ENCODE peak calls at places on chromosomes 3 and 15, in five cellular contexts. N is progenitor cell of endocrine pancreas, B is left lung, S is heart right ventricle, V is OCI-LY7. H is an unnamed sample.
A peak's percentile ranks its signal among the peaks of the same experiment; 100 is the strongest.

GRCh38 chr3:197802505-197803459 is 11.7 kb downstream of the LRCH3 start:
- DNase-seq in V (peak; percentile 24), S (no peak), B (no peak), N (no peak), H (no peak)

GRCh38 chr3:3726549-3726948 is 72.7 kb upstream of the LRRN1 start:
- DNase-seq in B (no peak), N (no peak), S (no peak), V (no peak), H (no peak)

GRCh38 chr15:40289140-40289775 is 6.4 kb upstream of the ANKRD63 start:
- DNase-seq in S (no peak), V (no peak), B (peak; percentile 27), N (no peak), H (no peak)

GRCh38 chr3:193910886-193911738 is 224.8 kb upstream of the HES1 start:
- DNase-seq in S (no peak), V (no peak), B (no peak), N (no peak), H (no peak)

GRCh38 chr3:64902991-64903390 is 215.2 kb upstream of the ADAMTS9 start:
- DNase-seq in V (no peak), N (no peak), S (no peak), B (no peak), H (no peak)

GRCh38 chr15:57551717-57552677 is 39.7 kb upstream of the MYZAP start:
- DNase-seq in V (no peak), S (peak; percentile 66), B (no peak), N (no peak), H (no peak)

GRCh38 chr3:24963762-24964625 is 464.1 kb upstream of the RARB start:
- DNase-seq in V (peak; percentile 5), B (no peak), S (no peak), N (no peak), H (no peak)

GRCh38 chr3:72855001-72855400 is 6.8 kb upstream of the SHQ1 start:
- DNase-seq in S (no peak), B (no peak), V (no peak), N (no peak), H (no peak)

GRCh38 chr3:143099690-143100089 is 19.9 kb upstream of the CHST2 start:
- DNase-seq in N (no peak), V (no peak), B (no peak), S (no peak), H (no peak)

GRCh38 chr3:156171517-156172267 is 51.3 kb downstream of the KCNAB1 start:
- DNase-seq in N (no peak), B (no peak), V (no peak), S (no peak), H (no peak)

GRCh38 chr3:39209329-39209970 is 17.1 kb upstream of the XIRP1 start:
- DNase-seq in N (no peak), V (no peak), S (no peak), B (no peak), H (no peak)

GRCh38 chr3:23960649-23961048 is 15.6 kb downstream of the NR1D2 start:
- DNase-seq in V (no peak), B (no peak), N (no peak), S (no peak), H (no peak)

GRCh38 chr3:169563775-169564059 is 99.8 kb downstream of the MECOM start:
- DNase-seq in S (no peak), N (no peak), B (no peak), V (no peak), H (no peak)

GRCh38 chr15:89129123-89129815 is 41.0 kb downstream of the ABHD2 start:
- DNase-seq in V (peak; percentile 58), S (no peak), N (no peak), B (peak; percentile 81), H (no peak)

GRCh38 chr3:158823426-158823825 is 21.6 kb downstream of the MFSD1 start:
- DNase-seq in V (no peak), B (no peak), S (no peak), N (no peak), H (no peak)

GRCh38 chr3:190225186-190225692 is 97.0 kb downstream of the CLDN1 start:
- DNase-seq in V (peak; percentile 17), B (no peak), N (no peak), S (no peak), H (no peak)

GRCh38 chr3:97384581-97384980 is 380.0 kb upstream of the ARL6 start:
- DNase-seq in N (no peak), V (no peak), B (no peak), S (no peak), H (no peak)

GRCh38 chr3:83877909-83878308 is 1080.9 kb upstream of the CADM2 start:
- DNase-seq in B (no peak), N (no peak), S (no peak), V (no peak), H (no peak)

GRCh38 chr15:68369931-68370767 is 61.8 kb downstream of the ITGA11 start:
- DNase-seq in V (no peak), S (no peak), N (no peak), B (no peak), H (no peak)

DNA sequence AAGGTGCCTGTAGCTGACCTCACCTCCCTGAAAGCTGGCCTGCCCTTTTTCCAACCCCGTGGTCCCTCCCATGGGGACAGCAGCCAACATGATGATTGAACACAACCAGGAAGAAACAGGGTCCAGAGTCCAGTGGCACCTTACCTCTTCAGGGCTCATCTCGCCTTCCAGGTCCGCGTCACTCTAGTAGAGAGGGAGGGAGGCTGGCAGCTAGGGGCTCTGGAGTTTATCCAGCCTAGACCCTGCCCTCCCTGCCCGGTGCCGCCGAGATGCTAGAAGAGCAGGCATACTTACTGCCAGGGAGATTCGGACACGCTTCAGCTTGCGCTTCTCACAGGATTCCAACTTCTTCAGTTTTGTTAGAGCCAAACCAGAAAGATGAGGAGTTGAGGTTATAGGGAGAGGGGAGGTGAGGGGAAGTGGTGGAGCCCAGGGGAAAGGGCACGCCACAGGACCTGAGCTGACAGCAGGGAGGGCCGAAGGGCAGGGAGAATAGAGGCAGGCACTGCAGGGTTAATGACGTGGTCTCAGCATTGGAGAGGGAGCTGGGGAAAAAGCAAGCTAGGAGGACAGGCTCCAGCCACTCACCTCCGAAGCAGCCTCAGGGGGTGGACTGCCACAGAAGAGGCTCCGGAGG is 9.1 kb downstream of the CLCN2 start:
- DNase-seq in N (no peak), V (no peak), B (no peak), S (no peak), H (no peak)
- TF ChIP-seq CTCF in N (no peak), V (no peak), B (no peak), S (no peak), H (no peak)

GRCh38 chr3:192772495-192772894 is 45.2 kb upstream of the FGF12 start:
- DNase-seq in B (no peak), N (no peak), S (peak; percentile 44), V (no peak), H (no peak)
- TF ChIP-seq CTCF in B (no peak), N (peak; percentile 64), S (peak; percentile 65), V (peak; percentile 62), H (no peak)

DNA sequence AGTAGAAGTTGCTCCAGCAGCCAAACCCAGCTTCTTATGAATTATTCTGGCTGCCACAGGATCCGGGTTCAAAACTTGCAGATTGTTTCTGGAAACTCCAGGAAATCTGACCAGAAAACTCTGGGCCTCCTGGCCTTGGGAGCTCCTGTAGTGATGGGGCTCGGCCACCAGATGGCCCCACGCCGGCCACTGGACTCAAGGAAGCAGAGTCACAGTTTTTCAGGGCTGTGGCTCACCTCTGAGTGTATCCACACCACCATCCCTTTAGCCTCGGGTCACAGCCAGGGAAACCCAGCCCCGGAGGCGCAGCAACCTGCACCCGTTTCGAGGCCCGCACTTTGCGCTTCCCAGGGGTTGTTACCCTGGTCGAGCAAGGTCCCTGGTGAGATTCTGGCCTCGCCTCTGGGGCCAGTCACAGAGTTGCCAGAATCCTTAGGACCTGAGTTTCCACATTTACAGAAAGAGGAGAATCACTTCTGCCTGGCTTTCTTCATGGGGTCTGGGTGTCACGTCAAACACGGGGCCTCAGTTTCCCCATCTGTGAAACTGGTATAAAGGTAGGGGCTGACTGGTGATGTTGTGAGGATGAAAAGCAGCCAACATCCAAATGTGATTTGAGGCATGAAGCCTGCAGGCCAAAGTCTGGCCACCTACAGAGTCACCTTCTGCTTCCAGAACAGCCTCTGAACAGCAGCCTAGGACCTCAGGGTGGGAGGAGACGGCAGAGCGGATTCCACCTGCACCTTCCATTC is 53.5 kb upstream of the LCTL start:
- DNase-seq in V (peak; percentile 74), N (peak; percentile 74), B (peak; percentile 93), S (peak; percentile 76), H (peak; percentile 75)
- TF ChIP-seq CTCF in V (peak; percentile 90), N (peak; percentile 91), B (peak; percentile 78), S (peak; percentile 93), H (peak; percentile 94)

DNA sequence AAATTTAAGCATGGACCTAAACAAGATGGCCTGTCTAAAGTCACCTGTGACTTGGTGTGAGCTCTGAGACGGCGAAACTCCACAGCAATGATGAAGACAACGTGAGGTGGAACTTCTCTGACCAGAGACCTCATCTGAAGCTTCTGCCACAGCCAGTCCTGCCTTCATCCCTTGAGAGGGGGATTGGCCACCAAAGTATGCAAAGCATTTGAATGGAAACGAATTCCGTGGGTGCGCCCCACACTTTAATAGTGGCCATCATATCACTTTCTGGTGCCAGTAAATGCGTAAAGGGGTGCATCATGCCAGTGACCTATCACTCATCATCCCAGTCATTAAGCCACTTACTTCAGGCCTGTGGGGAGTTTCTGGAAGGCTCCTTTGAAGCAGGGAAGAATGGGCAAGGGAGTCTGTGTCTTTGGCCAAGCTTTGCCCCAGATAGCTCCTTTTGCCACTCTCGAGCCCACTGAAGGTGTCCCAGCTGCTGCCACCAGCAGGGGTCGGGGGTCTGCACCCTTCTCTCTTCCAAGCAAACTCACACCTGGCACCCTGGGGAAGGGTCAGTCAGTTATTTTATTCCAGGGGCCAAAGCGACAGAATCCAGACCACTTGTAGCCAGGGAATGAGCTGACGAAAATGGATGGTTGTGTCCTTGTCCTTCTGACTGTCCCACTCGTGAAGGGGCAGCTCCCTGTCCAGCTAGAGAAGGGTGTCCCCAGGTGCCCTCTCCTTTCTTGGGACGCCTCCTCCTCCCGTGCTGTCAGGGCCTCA is 17.7 kb downstream of the MUC20 start:
- DNase-seq in N (no peak), B (no peak), S (no peak), V (no peak), H (no peak)
- TF ChIP-seq CTCF in N (no peak), B (no peak), S (no peak), V (no peak), H (no peak)

DNA sequence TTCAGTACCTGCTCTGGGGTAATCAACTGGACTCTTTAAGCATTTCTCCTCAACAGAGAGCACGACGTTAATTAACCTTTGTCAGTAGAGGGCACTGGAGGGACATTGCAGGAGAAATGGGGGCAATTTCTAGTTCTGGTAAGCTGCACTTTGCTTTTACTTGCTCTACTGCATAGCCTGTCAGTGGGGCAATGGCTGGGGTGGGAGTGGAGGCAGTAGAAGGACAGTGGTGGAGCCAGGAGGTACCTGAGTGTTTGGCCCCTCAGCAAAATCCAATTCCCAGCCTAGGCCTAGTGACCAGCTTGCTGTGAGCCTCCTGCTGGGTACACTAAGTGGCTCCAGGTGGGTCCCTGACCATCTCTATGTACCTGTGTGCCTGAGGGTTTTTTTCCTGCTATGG is 18.3 kb upstream of the MED12L start:
- DNase-seq in S (no peak), B (no peak), N (no peak), V (peak; percentile 60), H (no peak)
- TF ChIP-seq CTCF in S (no peak), B (no peak), N (no peak), V (peak; percentile 78), H (no peak)

DNA sequence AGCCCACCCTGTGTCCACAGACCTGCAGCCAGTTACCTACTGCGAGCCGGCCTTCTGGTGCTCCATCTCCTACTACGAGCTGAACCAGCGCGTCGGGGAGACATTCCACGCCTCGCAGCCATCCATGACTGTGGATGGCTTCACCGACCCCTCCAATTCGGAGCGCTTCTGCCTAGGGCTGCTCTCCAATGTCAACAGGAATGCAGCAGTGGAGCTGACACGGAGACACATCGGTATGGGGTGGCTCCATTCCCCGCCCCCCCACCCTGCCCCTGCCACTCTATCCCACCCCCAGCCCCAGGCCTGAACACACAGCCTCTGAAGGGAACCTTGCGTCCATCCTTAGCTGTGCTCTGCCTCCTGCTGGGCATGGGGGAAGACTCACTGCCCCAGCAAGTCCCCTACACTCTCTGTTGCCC is 73.2 kb downstream of the AAGAB start:
- DNase-seq in V (peak; percentile 21), S (no peak), N (no peak), B (no peak), H (no peak)
- TF ChIP-seq CTCF in V (no peak), S (peak; percentile 15), N (no peak), B (no peak), H (peak; percentile 17)